ENCODE peak calls at places on chromosomes 13 and 19, in nine cellular contexts. B is right lobe of liver, X is vagina, P is GM23338, A is hepatocyte, W is pancreas, M is gastrocnemius medialis, K is heart right ventricle, Z is colonic mucosa. N is an unnamed sample. For H3K4me1, the result is how much of the 10 kb centered on the place peaks cover.

GRCh38 chr19:55379161-55379560 is 2.5 kb downstream of the TMEM190 start:
- DNase-seq in B (no peak), X (no peak), P (no peak), A (no peak), W (no peak), M (no peak), K (no peak), Z (no peak), N (no peak)

GRCh38 chr19:3154957-3155736 is 19.3 kb downstream of the GNA15 start:
- DNase-seq in B (no peak), X (peak), P (no peak), A (no peak), W (no peak), M (peak), K (peak), Z (peak), N (peak)

GRCh38 chr13:100520936-100521765 is 67.4 kb downstream of the GGACT start:
- DNase-seq in B (no peak), X (no peak), P (peak), A (no peak), W (no peak), M (no peak), K (no peak), Z (no peak), N (no peak)

GRCh38 chr13:109998808-109999528 is 212.6 kb upstream of the IRS2 start:
- DNase-seq in B (no peak), X (no peak), P (no peak), A (peak), W (no peak), M (no peak), K (no peak), Z (no peak), N (no peak)

GRCh38 chr13:92896842-92897241 is 329.8 kb upstream of the GPC6 start:
- DNase-seq in B (no peak), X (no peak), P (peak), A (peak), W (no peak), M (no peak), K (no peak), Z (no peak), N (no peak)

GRCh38 chr13:67230774-67231480 is 791 bp upstream of the PCDH9 start:
- DNase-seq in B (peak), X (no peak), P (peak), A (peak), W (peak), M (peak), K (peak), Z (peak), N (peak)

GRCh38 chr13:30016398-30016797 is 166.0 kb upstream of the UBL3 start:
- DNase-seq in B (no peak), X (no peak), P (no peak), A (no peak), W (no peak), M (no peak), K (no peak), Z (no peak), N (no peak)

GRCh38 chr19:30881986-30882385 is 467.2 kb downstream of the TSHZ3 start:
- DNase-seq in B (no peak), X (no peak), P (no peak), A (no peak), W (no peak), M (no peak), K (no peak), Z (no peak), N (no peak)

GRCh38 chr13:62212246-62212645 is 796.6 kb upstream of the PCDH20 start:
- DNase-seq in B (no peak), X (no peak), P (peak), A (no peak), W (peak), M (no peak), K (no peak), Z (no peak), N (no peak)

DNA sequence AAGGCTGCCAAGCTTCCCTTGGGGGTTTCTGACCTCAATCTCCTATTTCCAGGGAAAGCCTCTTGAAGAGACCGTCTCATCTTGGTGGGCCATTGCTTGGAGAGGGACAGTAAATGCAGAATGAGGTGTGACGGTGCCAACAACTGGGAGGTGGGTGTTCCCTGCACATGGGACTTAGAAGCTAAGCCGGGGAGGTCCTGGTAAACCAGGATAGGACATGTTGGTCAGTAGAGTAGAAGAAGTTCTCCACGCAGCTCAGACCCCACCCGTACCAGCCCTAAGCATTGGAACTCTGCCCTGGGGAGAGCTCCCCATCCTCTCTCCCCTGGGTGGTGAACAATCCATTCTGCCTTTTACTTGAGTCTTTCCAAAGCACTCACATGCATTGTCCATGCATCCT is 92.0 kb downstream of the SOX1 start:
- DNase-seq in B (no peak), X (no peak), P (no peak), A (no peak), W (no peak), M (no peak), K (no peak), Z (no peak), N (no peak)
- H3K4me1 ChIP-seq in B (under half), X (under half), P (under half), A (under half), W (under half), M (under half), K (under half), Z (under half), N (under half)

GRCh38 chr13:111225810-111226546 is 94.5 kb upstream of the TEX29 start:
- DNase-seq in B (no peak), X (no peak), P (no peak), A (no peak), W (no peak), M (no peak), K (no peak), Z (no peak), N (no peak)
- H3K4me1 ChIP-seq in B (under half), X (under half), P (under half), A (under half), W (under half), M (half or more), K (under half), Z (under half), N (half or more)

GRCh38 chr13:95754069-95754468 is 77.1 kb downstream of the DNAJC3 start:
- DNase-seq in B (no peak), X (no peak), P (no peak), A (no peak), W (no peak), M (no peak), K (no peak), Z (no peak), N (no peak)
- H3K4me1 ChIP-seq in B (under half), X (under half), P (under half), A (under half), W (under half), M (under half), K (under half), Z (under half), N (under half)

GRCh38 chr19:13097331-13098258 is 5.1 kb downstream of the LYL1 start:
- DNase-seq in B (no peak), X (no peak), P (peak), A (no peak), W (peak), M (no peak), K (no peak), Z (no peak), N (peak)
- H3K4me1 ChIP-seq in B (under half), X (half or more), P (under half), A (under half), W (under half), M (under half), K (half or more), Z (under half), N (half or more)

DNA sequence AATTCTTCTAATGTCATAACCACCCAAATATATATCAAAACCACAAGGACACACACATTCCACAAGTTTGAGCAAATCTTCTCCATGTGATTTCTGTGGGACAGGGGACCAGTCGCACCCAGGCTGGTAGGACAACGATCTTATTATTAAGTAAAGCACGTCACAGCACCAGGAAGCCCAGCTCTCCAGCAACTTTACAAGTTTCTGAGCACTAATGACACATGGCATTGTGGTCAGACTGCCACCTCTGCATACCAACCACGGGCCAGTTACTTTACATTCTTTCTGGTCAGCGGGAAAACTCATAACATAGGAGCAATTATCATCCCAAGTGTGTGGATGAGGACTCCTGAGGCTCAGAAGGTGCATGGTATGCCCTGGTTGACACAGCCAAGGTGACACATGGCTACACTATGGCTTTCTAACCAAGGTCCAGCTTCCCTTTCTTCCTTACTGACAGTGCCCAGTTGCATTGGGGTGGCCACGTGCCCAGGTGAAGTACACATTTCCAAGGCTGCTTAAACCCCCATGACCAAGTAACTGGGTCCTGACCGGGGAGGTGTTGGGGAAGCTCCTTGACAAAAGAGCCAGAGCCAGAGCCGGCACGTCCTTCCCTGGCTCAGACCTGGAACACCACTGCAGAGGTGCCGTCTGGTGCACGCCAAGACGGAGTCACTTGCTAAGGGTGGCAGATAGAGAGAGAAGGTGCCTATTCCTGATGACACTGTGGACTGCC is 27.4 kb downstream of the LATS2 start:
- DNase-seq in B (no peak), X (no peak), P (no peak), A (no peak), W (no peak), M (peak), K (no peak), Z (no peak), N (no peak)
- H3K4me1 ChIP-seq in B (under half), X (half or more), P (under half), A (under half), W (under half), M (half or more), K (half or more), Z (under half), N (under half)

N was measured in spleen.